ENCODE peak calls at places on chromosomes 6 and 20, in five cellular contexts. T is esophagus squamous epithelium, Z is right lobe of liver, C is heart left ventricle, X is mesenchymal stem cell. B is an unnamed sample.

GRCh38 chr20:34547844-34548613 is 10.5 kb upstream of the MAP1LC3A start:
- DNase-seq in T (no peak), Z (no peak), X (no peak), C (no peak), B (no peak)

GRCh38 chr20:2206957-2207769 is 88.6 kb upstream of the TGM3 start:
- DNase-seq in X (peak; percentile 29), Z (peak; percentile 87), C (peak; percentile 74), T (no peak), B (peak; percentile 76)

GRCh38 chr6:11241793-11242201 is 9.3 kb upstream of the NEDD9 start:
- DNase-seq in X (no peak), C (peak; percentile 69), Z (peak; percentile 70), T (no peak), B (no peak)

GRCh38 chr6:97437087-97437486 is 154.1 kb upstream of the MMS22L start:
- DNase-seq in Z (no peak), X (peak; percentile 33), T (no peak), C (no peak), B (no peak)

GRCh38 chr6:109236140-109237081 is 141.1 kb downstream of the CEP57L1 start:
- DNase-seq in T (no peak), Z (no peak), C (peak; percentile 35), X (no peak), B (no peak)

GRCh38 chr20:54438166-54438565 is 37.2 kb upstream of the DOK5 start:
- DNase-seq in Z (no peak), X (no peak), T (no peak), C (no peak), B (no peak)

GRCh38 chr20:56350842-56351241 is 7.9 kb upstream of the FAM210B start:
- DNase-seq in Z (no peak), T (no peak), X (no peak), C (no peak), B (no peak)

GRCh38 chr20:32203556-32204484 is 3.7 kb downstream of the PLAGL2 start:
- DNase-seq in T (no peak), X (no peak), C (peak; percentile 48), Z (no peak), B (no peak)

GRCh38 chr20:39069976-39070375 is 107.8 kb downstream of the DHX35 start:
- DNase-seq in X (no peak), Z (no peak), C (no peak), T (no peak), B (no peak)

GRCh38 chr6:80143312-80143960 is 37.0 kb downstream of the BCKDHB start:
- DNase-seq in C (peak; percentile 81), X (peak; percentile 58), T (no peak), Z (no peak), B (no peak)

GRCh38 chr20:19897891-19898290 is 119.3 kb upstream of the NAA20 start:
- DNase-seq in T (no peak), Z (no peak), C (no peak), X (no peak), B (no peak)

GRCh38 chr6:158770533-158770932 is 48.6 kb downstream of the EZR start:
- DNase-seq in C (peak; percentile 59), X (no peak), T (no peak), Z (no peak), B (no peak)

GRCh38 chr20:24769878-24770627 is 179.0 kb upstream of the CST7 start:
- DNase-seq in C (no peak), X (no peak), Z (no peak), T (no peak), B (no peak)

GRCh38 chr6:79997728-79998127 is 6.7 kb upstream of the TTK start:
- DNase-seq in C (no peak), T (no peak), Z (no peak), X (no peak), B (no peak)

GRCh38 chr6:159117031-159117430 is 52.2 kb upstream of the FNDC1 start:
- DNase-seq in T (no peak), C (no peak), X (no peak), Z (no peak), B (no peak)

DNA sequence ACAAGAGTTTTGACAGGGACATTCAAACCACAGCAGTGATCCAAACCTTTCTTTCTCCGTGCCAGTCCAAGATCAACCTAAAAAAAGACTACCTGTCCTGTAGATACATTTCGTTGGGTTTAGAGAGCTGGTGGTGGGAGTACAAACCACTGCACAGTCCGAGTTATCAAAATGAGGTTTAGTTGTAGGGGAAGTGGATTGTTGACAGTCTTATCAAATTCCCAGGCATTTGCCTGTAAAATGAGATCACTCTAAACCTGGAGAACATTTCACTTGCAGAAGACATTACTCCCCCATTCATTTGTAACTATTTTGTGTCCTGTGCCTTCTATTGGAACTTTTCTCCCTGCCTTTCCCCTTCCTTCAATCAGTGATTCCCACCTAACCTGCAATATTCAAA is 469.6 kb upstream of the JARID2 start:
- DNase-seq in C (no peak), X (no peak), T (no peak), Z (no peak), B (no peak)
- H3K27ac ChIP-seq in C (no peak overlapping the region), X (no peak overlapping the region), T (no peak overlapping the region), Z (no peak overlapping the region), B (no peak overlapping the region)

DNA sequence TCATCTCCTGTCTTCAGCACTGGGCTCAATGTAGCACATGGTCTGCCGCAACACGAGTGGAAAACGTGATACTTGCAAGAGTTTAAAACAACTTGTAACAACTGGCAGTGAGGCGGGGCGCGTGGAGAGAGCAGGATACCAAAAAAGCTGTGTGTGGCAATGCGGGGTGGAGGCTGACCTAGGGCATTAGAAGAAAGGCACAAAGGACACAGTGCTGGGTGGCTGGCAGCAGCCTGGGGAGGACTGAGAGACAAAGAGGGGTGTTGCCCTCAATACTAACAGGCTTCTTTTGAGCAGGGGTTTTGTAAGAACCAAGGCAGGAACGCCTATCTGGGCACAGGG is 1.5 kb upstream of the GFOD1 start:
- DNase-seq in C (peak; percentile 37), T (no peak), X (no peak), Z (peak; percentile 63), B (no peak)
- H3K27ac ChIP-seq in C (peak overlapping the region; percentile 87), T (peak overlapping the region; percentile 99), X (no peak overlapping the region), Z (peak overlapping the region; percentile 4), B (no peak overlapping the region)

DNA sequence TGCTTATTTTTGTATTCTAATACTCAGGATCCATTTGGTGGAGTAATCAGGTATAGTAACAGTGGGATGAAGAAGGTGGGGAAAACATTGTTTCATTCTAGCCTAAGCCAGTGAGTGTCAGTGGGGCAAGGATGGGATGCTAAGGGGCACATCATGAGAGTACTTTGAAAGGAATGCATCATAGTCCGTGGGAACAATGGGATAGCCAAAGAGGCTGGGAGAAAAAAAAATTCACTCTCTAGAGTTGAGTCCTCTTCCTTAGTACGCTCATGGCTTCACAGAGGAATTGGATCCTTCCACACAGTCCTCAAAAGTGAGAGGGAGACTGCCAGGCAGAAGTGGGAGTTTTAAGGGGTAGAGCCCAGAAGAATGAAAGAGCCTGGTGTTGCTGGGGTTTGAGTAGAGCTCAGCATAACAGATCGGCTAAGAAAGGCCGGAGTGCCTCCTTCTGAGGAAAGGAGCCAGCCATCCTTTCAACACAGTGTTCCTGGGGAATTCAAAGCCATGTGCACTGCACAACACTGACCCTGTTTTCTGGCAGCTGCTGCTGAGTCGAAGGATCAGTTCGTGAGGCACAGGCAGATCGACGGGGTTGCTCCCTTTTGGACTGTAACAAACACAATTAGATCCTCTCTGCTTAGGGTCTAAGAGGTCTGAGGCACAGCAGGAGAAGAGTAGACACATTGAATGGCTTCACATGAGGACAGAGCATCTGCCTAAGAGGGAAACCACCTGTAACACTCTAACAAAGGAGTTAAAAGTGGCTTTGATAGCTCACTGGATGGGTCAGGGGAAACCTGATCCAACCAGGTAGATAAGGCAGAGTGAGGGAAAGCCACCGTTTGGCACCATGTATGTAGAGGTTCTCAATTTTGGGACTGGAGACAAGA is 61.2 kb downstream of the ELOVL5 start:
- DNase-seq in C (no peak), X (no peak), T (no peak), Z (no peak), B (no peak)
- H3K27ac ChIP-seq in C (no peak overlapping the region), X (no peak overlapping the region), T (no peak overlapping the region), Z (no peak overlapping the region), B (no peak overlapping the region)

GRCh38 chr20:15199698-15200097 is 862.3 kb upstream of the FLRT3 start:
- DNase-seq in Z (no peak), X (no peak), C (no peak), T (no peak), B (no peak)

GRCh38 chr20:15200139-15200538 is 862.7 kb upstream of the FLRT3 start:
- DNase-seq in Z (no peak), X (no peak), T (no peak), C (no peak), B (no peak)

GRCh38 chr20:15191082-15191723 is 853.8 kb upstream of the FLRT3 start:
- DNase-seq in Z (no peak), X (no peak), T (no peak), C (no peak), B (no peak)

GRCh38 chr20:15196580-15197255 is 859.3 kb upstream of the FLRT3 start:
- DNase-seq in Z (no peak), T (no peak), X (no peak), C (no peak), B (no peak)

GRCh38 chr20:15195378-15195777 is 858.0 kb upstream of the FLRT3 start:
- DNase-seq in X (no peak), C (no peak), Z (no peak), T (no peak), B (no peak)
- H3K27ac ChIP-seq in X (no peak overlapping the region), C (no peak overlapping the region), Z (no peak overlapping the region), T (no peak overlapping the region), B (no peak overlapping the region)

GRCh38 chr6:118506071-118506638 is 41.9 kb upstream of the PLN start:
- DNase-seq in Z (no peak), X (no peak), C (no peak), T (no peak), B (no peak)
- H3K27ac ChIP-seq in Z (no peak overlapping the region), X (no peak overlapping the region), C (peak overlapping the region; percentile 59), T (no peak overlapping the region), B (no peak overlapping the region)

B was measured in MM.1S.